ENCODE peak calls at places on chromosomes 2 and 18, in ten cellular contexts. L is CD8-positive, alpha-beta memory T cell; B is HCT116; K is OCI-LY7; Q is breast epithelium; I is small intestine; A is left ventricle myocardium inferior; N is esophagus squamous epithelium; D is PC-9; X is mesendoderm. Z is an unnamed sample.

GRCh38 chr2:161580021-161580420 is 44.2 kb upstream of the SLC4A10 start:
- DNase-seq in K (no peak), D (no peak), B (no peak), X (no peak), I (no peak), N (no peak), A (no peak), Q (no peak), L (no peak), Z (no peak)

GRCh38 chr2:36165132-36165531 is 190.4 kb upstream of the CRIM1 start:
- DNase-seq in A (no peak), I (peak; percentile 5), L (no peak), B (no peak), N (no peak), D (no peak), Q (no peak), X (no peak), K (no peak), Z (no peak)

GRCh38 chr2:23924589-23925359 is 2.1 kb downstream of the ATAD2B start:
- DNase-seq in I (no peak), A (no peak), D (no peak), Q (no peak), B (no peak), N (no peak), L (no peak), K (no peak), X (no peak), Z (no peak)

GRCh38 chr2:9206991-9207640 is 504 bp downstream of the ASAP2 start:
- DNase-seq in D (no peak), Q (no peak), N (no peak), B (no peak), A (peak; percentile 32), X (peak; percentile 44), I (peak; percentile 29), L (peak; percentile 5), K (no peak), Z (no peak)

GRCh38 chr2:202564226-202564625 is 70.5 kb upstream of the FAM117B start:
- DNase-seq in N (no peak), I (no peak), X (no peak), D (no peak), A (no peak), Q (no peak), K (no peak), L (no peak), B (no peak), Z (no peak)

GRCh38 chr2:3704647-3705046 is 1.3 kb downstream of the DCDC2C start:
- DNase-seq in N (no peak), X (peak; percentile 21), Q (no peak), B (no peak), K (no peak), L (no peak), I (no peak), D (no peak), A (no peak), Z (no peak)

GRCh38 chr18:40531061-40531460 is 1424.0 kb upstream of the PIK3C3 start:
- DNase-seq in B (no peak), X (peak; percentile 14), L (no peak), D (no peak), A (no peak), I (no peak), K (no peak), N (no peak), Q (no peak), Z (no peak)

GRCh38 chr2:120299024-120299423 is 46.4 kb downstream of the RALB start:
- DNase-seq in N (no peak), D (no peak), K (no peak), L (no peak), X (no peak), I (no peak), Q (no peak), B (no peak), A (no peak), Z (no peak)

GRCh38 chr2:66432801-66433694 is 1.9 kb upstream of the MEIS1 start:
- DNase-seq in B (no peak), Q (peak; percentile 89), K (no peak), A (peak; percentile 88), L (no peak), I (peak; percentile 61), N (no peak), X (peak; percentile 98), D (peak; percentile 81), Z (peak; percentile 94)

DNA sequence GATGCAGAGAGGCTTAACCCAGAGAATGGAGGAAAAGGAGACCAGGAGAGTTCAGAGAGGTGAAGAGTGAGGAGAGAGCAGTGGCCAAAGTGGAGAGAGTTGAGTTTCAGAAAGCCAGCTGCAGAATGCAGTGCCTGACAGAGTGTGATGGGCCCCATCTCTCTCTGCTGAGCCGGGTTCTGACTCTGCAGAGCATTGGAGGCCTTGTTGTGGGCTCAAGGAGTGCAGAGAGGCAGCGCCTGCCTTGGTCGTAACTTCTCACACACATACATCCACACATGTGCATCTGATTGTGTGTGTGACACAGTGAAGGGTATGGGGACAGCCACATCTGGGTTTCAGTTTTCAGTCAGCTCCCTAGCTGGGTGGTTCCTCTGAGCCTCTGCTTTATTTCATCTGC is 58.8 kb downstream of the AGAP1 start:
- DNase-seq in A (no peak), X (no peak), B (no peak), D (no peak), N (no peak), I (no peak), L (no peak), Q (no peak), K (no peak), Z (no peak)
- H3K4me1 ChIP-seq in A (peaks cover 29% of the 10 kb centered on the region), X (no peaks in the 10 kb centered on the region), B (peaks cover 3% of the 10 kb centered on the region), D (peaks cover 38% of the 10 kb centered on the region), N (peaks cover 6% of the 10 kb centered on the region), I (peaks cover 4% of the 10 kb centered on the region), L (no peaks in the 10 kb centered on the region), Q (peaks cover 5% of the 10 kb centered on the region), K (no peaks in the 10 kb centered on the region), Z (no peaks in the 10 kb centered on the region)

GRCh38 chr2:64361151-64361938 is 92.6 kb upstream of the LGALSL start:
- DNase-seq in A (no peak), Q (no peak), L (no peak), X (no peak), N (no peak), K (no peak), D (no peak), B (no peak), I (no peak), Z (no peak)

GRCh38 chr2:64359176-64359891 is 94.6 kb upstream of the LGALSL start:
- DNase-seq in K (peak; percentile 79), N (no peak), B (no peak), L (no peak), I (no peak), A (no peak), X (no peak), D (no peak), Q (no peak), Z (no peak)

GRCh38 chr2:64363140-64363539 is 90.8 kb upstream of the LGALSL start:
- DNase-seq in N (no peak), K (no peak), I (no peak), X (no peak), Q (no peak), D (no peak), A (no peak), L (no peak), B (no peak), Z (no peak)

GRCh38 chr2:64362562-64363026 is 91.4 kb upstream of the LGALSL start:
- DNase-seq in D (peak; percentile 93), Q (no peak), N (no peak), K (no peak), I (peak; percentile 88), A (no peak), B (peak; percentile 73), L (no peak), X (peak; percentile 67), Z (peak; percentile 73)

DNA sequence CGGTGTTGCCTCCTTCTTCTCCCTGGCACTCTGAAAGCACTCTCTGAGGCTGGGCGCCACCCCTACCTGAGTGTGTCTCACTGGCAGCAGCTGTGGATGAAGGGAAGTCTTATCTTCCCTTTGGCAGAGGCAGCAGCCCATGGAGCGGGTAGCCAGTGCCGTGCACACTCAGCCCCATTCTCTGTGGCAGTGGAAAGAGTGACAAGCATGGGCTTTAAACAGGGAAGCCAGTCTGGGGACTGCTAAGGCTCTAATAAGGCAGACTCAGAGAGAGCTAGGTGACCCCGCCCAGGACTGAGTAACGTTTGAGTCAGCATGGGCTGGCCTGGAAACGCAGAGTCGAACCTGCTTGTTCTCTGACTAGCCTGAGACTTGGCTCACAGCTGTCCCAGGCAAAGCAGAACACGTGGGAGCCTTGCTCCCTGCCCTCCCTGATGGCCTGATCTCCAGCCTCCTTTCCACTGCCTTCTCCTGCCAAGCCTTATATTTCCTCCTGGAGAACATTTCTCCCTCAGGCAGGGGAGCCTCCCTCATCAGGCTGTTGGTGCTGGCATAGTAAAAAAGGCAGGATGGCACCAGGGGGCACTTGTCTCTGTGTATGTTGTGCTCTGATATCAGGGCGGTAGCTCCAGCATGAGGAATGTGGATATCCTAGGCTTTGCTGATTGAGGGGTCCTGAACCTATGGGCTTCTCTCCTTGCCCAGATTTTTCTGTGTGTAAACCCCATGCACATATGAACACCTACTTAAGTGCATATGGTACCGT is 93.9 kb upstream of the LGALSL start:
- DNase-seq in L (no peak), I (peak; percentile 96), A (peak; percentile 58), B (peak; percentile 92), K (peak; percentile 50), X (peak; percentile 59), N (no peak), Q (peak; percentile 83), D (peak; percentile 93), Z (peak; percentile 60)
- H3K4me1 ChIP-seq in L (no peaks in the 10 kb centered on the region), I (no peaks in the 10 kb centered on the region), A (peaks cover 10% of the 10 kb centered on the region), B (peaks cover 22% of the 10 kb centered on the region), K (peaks cover 39% of the 10 kb centered on the region), X (peaks cover 5% of the 10 kb centered on the region), N (peaks cover 35% of the 10 kb centered on the region), Q (peaks cover 11% of the 10 kb centered on the region), D (peaks cover 67% of the 10 kb centered on the region), Z (peaks cover 24% of the 10 kb centered on the region)

DNA sequence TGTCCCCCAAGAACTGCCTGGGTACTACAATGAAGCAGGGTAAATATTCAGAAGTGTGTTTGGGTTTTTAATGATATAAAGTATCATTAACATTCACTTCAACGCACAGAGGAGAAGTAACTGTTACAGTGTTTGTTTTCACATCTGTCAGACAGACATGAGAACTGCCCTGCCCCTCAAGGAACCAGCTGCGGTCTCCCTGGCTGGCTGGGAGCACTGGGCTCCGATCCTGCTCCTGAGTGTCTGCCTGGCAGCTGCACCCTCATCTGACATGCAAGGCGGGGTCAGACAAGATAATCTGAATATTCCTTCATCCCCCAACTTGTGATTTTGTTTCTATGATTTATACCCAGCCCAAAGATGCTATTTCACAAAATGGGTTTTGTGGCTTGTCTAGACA is 75.5 kb downstream of the MBP start:
- DNase-seq in B (no peak), L (no peak), N (no peak), A (peak; percentile 62), D (no peak), Q (no peak), I (no peak), X (no peak), K (no peak), Z (no peak)
- H3K4me1 ChIP-seq in B (peaks cover under 1% of the 10 kb centered on the region), L (peaks cover 89% of the 10 kb centered on the region), N (peaks cover 24% of the 10 kb centered on the region), A (peaks cover 76% of the 10 kb centered on the region), D (peaks cover 42% of the 10 kb centered on the region), Q (no peaks in the 10 kb centered on the region), I (peaks cover 14% of the 10 kb centered on the region), X (peaks cover 11% of the 10 kb centered on the region), K (peaks cover 69% of the 10 kb centered on the region), Z (peaks cover 28% of the 10 kb centered on the region)

DNA sequence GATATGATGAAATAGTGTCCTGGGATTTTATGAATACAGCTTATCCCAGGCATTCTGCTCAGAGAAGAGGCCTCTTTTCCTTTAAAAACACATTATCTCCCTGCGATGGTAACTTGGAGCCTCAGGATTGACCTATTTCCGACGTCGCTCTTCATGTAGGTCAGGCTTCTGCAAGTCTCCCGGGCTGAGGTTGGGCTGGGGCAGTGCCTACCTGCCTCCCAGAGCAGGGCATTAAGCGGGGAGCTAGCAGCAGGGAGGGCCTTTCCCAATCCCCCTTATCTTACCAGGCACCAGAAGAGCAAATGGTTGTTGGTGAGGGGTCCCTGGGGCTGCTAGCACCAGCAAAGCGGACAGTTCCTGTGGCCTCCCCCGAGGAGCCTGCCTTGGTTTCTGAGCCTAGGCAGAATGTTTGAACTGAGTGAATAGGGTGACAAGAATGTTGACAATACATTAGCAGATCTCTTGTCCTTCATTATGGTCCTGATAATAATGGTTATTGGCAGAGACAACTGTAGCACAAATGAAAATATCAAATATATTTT is 60.2 kb downstream of the TRPM8 start:
- DNase-seq in D (no peak), L (no peak), N (no peak), X (peak; percentile 52), Q (no peak), I (no peak), K (no peak), B (no peak), A (no peak), Z (no peak)
- H3K4me1 ChIP-seq in D (peaks cover 75% of the 10 kb centered on the region), L (peaks cover 25% of the 10 kb centered on the region), N (peaks cover 5% of the 10 kb centered on the region), X (peaks cover 1% of the 10 kb centered on the region), Q (no peaks in the 10 kb centered on the region), I (no peaks in the 10 kb centered on the region), K (no peaks in the 10 kb centered on the region), B (peaks cover 36% of the 10 kb centered on the region), A (no peaks in the 10 kb centered on the region), Z (no peaks in the 10 kb centered on the region)